ENCODE peak calls at places on chromosomes 11 and 22, in ten cellular contexts. One of them, this sample, is unnamed.

GRCh38 chr11:77697865-77698264 is 60.3 kb upstream of the CLNS1A start:
- DNase-seq in uterus: no peak
- DNase-seq in fibroblast of lung: no peak
- DNase-seq in heart right ventricle: no peak
- DNase-seq in foreskin keratinocyte: no peak
- DNase-seq in HFF-Myc: no peak
- DNase-seq in choroid plexus epithelial cell: no peak
- DNase-seq in AG09319: no peak
- DNase-seq in neural crest cell: no peak
- DNase-seq in lower lobe of right lung: no peak
- DNase-seq in this sample: no peak

GRCh38 chr11:117232022-117232878 is at the start of the genes PCSK7 and RNF214:
- DNase-seq in uterus: peak; percentile 79
- DNase-seq in fibroblast of lung: peak; percentile 64
- DNase-seq in heart right ventricle: peak; percentile 79
- DNase-seq in foreskin keratinocyte: peak; percentile 47
- DNase-seq in HFF-Myc: peak; percentile 12
- DNase-seq in choroid plexus epithelial cell: peak; percentile 68
- DNase-seq in AG09319: peak; percentile 24
- DNase-seq in neural crest cell: peak; percentile 72
- DNase-seq in lower lobe of right lung: peak; percentile 82
- DNase-seq in this sample: peak; percentile 71

GRCh38 chr11:85961930-85962363 is 106.8 kb downstream of the CCDC83 start:
- DNase-seq in uterus: no peak
- DNase-seq in fibroblast of lung: peak; percentile 82
- DNase-seq in heart right ventricle: no peak
- DNase-seq in foreskin keratinocyte: peak; percentile 85
- DNase-seq in HFF-Myc: no peak
- DNase-seq in choroid plexus epithelial cell: peak; percentile 82
- DNase-seq in AG09319: no peak
- DNase-seq in neural crest cell: no peak
- DNase-seq in lower lobe of right lung: no peak
- DNase-seq in this sample: no peak

GRCh38 chr22:27148025-27148424 is 490.6 kb downstream of the MIAT start:
- DNase-seq in uterus: no peak
- DNase-seq in fibroblast of lung: no peak
- DNase-seq in heart right ventricle: no peak
- DNase-seq in foreskin keratinocyte: no peak
- DNase-seq in HFF-Myc: no peak
- DNase-seq in choroid plexus epithelial cell: no peak
- DNase-seq in AG09319: no peak
- DNase-seq in neural crest cell: no peak
- DNase-seq in lower lobe of right lung: no peak
- DNase-seq in this sample: no peak

GRCh38 chr11:65366340-65366773 is 11.8 kb downstream of the TIGD3 start:
- DNase-seq in uterus: no peak
- DNase-seq in fibroblast of lung: peak; percentile 74
- DNase-seq in heart right ventricle: peak; percentile 50
- DNase-seq in foreskin keratinocyte: no peak
- DNase-seq in HFF-Myc: peak; percentile 55
- DNase-seq in choroid plexus epithelial cell: peak; percentile 91
- DNase-seq in AG09319: peak; percentile 63
- DNase-seq in neural crest cell: no peak
- DNase-seq in lower lobe of right lung: no peak
- DNase-seq in this sample: peak; percentile 38

GRCh38 chr11:67367836-67368227 is 5.6 kb downstream of the CLCF1 start:
- DNase-seq in uterus: peak; percentile 27
- DNase-seq in fibroblast of lung: no peak
- DNase-seq in heart right ventricle: no peak
- DNase-seq in foreskin keratinocyte: no peak
- DNase-seq in HFF-Myc: no peak
- DNase-seq in choroid plexus epithelial cell: no peak
- DNase-seq in AG09319: no peak
- DNase-seq in neural crest cell: no peak
- DNase-seq in lower lobe of right lung: no peak
- DNase-seq in this sample: no peak

GRCh38 chr11:17475666-17476316 is 854 bp downstream of the ABCC8 start:
- DNase-seq in uterus: no peak
- DNase-seq in fibroblast of lung: no peak
- DNase-seq in heart right ventricle: no peak
- DNase-seq in foreskin keratinocyte: no peak
- DNase-seq in HFF-Myc: no peak
- DNase-seq in choroid plexus epithelial cell: no peak
- DNase-seq in AG09319: no peak
- DNase-seq in neural crest cell: peak; percentile 13
- DNase-seq in lower lobe of right lung: no peak
- DNase-seq in this sample: no peak

GRCh38 chr11:43393765-43394355 is 35.1 kb downstream of the TTC17 start:
- DNase-seq in uterus: no peak
- DNase-seq in fibroblast of lung: peak; percentile 20
- DNase-seq in heart right ventricle: peak; percentile 32
- DNase-seq in foreskin keratinocyte: no peak
- DNase-seq in HFF-Myc: no peak
- DNase-seq in choroid plexus epithelial cell: peak; percentile 63
- DNase-seq in AG09319: no peak
- DNase-seq in neural crest cell: no peak
- DNase-seq in lower lobe of right lung: no peak
- DNase-seq in this sample: no peak

DNA sequence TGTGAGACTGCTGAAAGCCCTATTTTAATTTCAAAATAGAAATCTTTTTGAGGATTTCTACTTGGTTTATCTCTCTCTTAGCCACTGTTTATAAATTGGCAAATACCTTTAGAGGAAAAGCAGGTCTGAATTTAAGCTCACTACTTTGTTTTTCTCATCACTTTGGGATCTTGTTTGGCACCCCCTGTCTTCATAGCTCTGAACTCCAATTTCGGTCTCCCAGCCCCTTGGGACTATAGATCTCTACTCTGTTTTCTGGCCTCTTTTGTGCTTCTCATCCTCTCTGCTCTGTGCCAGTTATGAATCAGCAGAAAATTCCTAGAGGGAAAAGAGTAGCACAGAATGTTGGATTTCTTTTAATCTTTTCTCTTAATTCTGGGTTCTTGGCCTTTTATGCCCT is 118.3 kb downstream of the CYP2R1 start:
- DNase-seq in uterus: no peak
- DNase-seq in fibroblast of lung: no peak
- DNase-seq in heart right ventricle: no peak
- DNase-seq in foreskin keratinocyte: no peak
- DNase-seq in HFF-Myc: no peak
- DNase-seq in choroid plexus epithelial cell: peak; percentile 26
- DNase-seq in AG09319: no peak
- DNase-seq in neural crest cell: no peak
- DNase-seq in lower lobe of right lung: no peak
- DNase-seq in this sample: peak; percentile 20
- TF ChIP-seq CTCF in uterus: no peak
- TF ChIP-seq CTCF in fibroblast of lung: no peak
- TF ChIP-seq CTCF in heart right ventricle: no peak
- TF ChIP-seq CTCF in foreskin keratinocyte: peak; percentile 36
- TF ChIP-seq CTCF in HFF-Myc: peak; percentile 43
- TF ChIP-seq CTCF in choroid plexus epithelial cell: peak; percentile 53
- TF ChIP-seq CTCF in AG09319: no peak
- TF ChIP-seq CTCF in neural crest cell: peak; percentile 33
- TF ChIP-seq CTCF in lower lobe of right lung: peak; percentile 26
- TF ChIP-seq CTCF in this sample: peak; percentile 64

GRCh38 chr11:7690648-7691047 is 15.6 kb downstream of the OVCH2 start:
- DNase-seq in uterus: no peak
- DNase-seq in fibroblast of lung: no peak
- DNase-seq in heart right ventricle: no peak
- DNase-seq in foreskin keratinocyte: no peak
- DNase-seq in HFF-Myc: peak; percentile 56
- DNase-seq in choroid plexus epithelial cell: no peak
- DNase-seq in AG09319: no peak
- DNase-seq in neural crest cell: no peak
- DNase-seq in lower lobe of right lung: no peak
- DNase-seq in this sample: no peak

GRCh38 chr11:7689239-7689638 is 15.9 kb upstream of the CYB5R2 start:
- DNase-seq in uterus: no peak
- DNase-seq in fibroblast of lung: no peak
- DNase-seq in heart right ventricle: no peak
- DNase-seq in foreskin keratinocyte: no peak
- DNase-seq in HFF-Myc: no peak
- DNase-seq in choroid plexus epithelial cell: no peak
- DNase-seq in AG09319: no peak
- DNase-seq in neural crest cell: no peak
- DNase-seq in lower lobe of right lung: no peak
- DNase-seq in this sample: no peak

GRCh38 chr11:7696424-7696823 is 9.9 kb downstream of the OVCH2 start:
- DNase-seq in uterus: no peak
- DNase-seq in fibroblast of lung: no peak
- DNase-seq in heart right ventricle: no peak
- DNase-seq in foreskin keratinocyte: no peak
- DNase-seq in HFF-Myc: no peak
- DNase-seq in choroid plexus epithelial cell: no peak
- DNase-seq in AG09319: no peak
- DNase-seq in neural crest cell: no peak
- DNase-seq in lower lobe of right lung: no peak
- DNase-seq in this sample: peak; percentile 21

GRCh38 chr11:7691759-7692334 is 14.4 kb downstream of the OVCH2 start:
- DNase-seq in uterus: no peak
- DNase-seq in fibroblast of lung: peak; percentile 20
- DNase-seq in heart right ventricle: no peak
- DNase-seq in foreskin keratinocyte: no peak
- DNase-seq in HFF-Myc: no peak
- DNase-seq in choroid plexus epithelial cell: peak; percentile 44
- DNase-seq in AG09319: no peak
- DNase-seq in neural crest cell: no peak
- DNase-seq in lower lobe of right lung: no peak
- DNase-seq in this sample: no peak

DNA sequence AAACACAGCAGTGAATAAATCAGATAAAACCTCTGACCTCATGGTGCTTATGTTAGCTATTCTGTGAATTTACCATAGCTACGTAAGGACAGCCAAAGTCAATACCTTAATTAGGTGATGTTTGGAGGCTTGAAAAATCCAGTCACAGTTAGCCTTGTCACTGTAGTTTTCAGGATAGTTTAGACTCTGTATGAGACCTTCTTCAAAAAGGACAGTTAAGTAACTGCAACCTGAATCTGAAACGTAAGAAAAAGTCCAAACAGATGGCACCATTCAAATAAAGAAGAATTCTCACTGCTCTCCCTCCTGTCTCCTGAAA is 11.4 kb downstream of the OVCH2 start:
- DNase-seq in uterus: no peak
- DNase-seq in fibroblast of lung: no peak
- DNase-seq in heart right ventricle: no peak
- DNase-seq in foreskin keratinocyte: no peak
- DNase-seq in HFF-Myc: no peak
- DNase-seq in choroid plexus epithelial cell: no peak
- DNase-seq in AG09319: no peak
- DNase-seq in neural crest cell: no peak
- DNase-seq in lower lobe of right lung: no peak
- DNase-seq in this sample: no peak
- TF ChIP-seq CTCF in uterus: no peak
- TF ChIP-seq CTCF in fibroblast of lung: no peak
- TF ChIP-seq CTCF in heart right ventricle: no peak
- TF ChIP-seq CTCF in foreskin keratinocyte: no peak
- TF ChIP-seq CTCF in HFF-Myc: no peak
- TF ChIP-seq CTCF in choroid plexus epithelial cell: no peak
- TF ChIP-seq CTCF in AG09319: no peak
- TF ChIP-seq CTCF in neural crest cell: no peak
- TF ChIP-seq CTCF in lower lobe of right lung: no peak
- TF ChIP-seq CTCF in this sample: no peak

GRCh38 chr11:25970726-25971508 is 361.0 kb upstream of the ANO3 start:
- DNase-seq in uterus: no peak
- DNase-seq in fibroblast of lung: no peak
- DNase-seq in heart right ventricle: no peak
- DNase-seq in foreskin keratinocyte: peak; percentile 65
- DNase-seq in HFF-Myc: no peak
- DNase-seq in choroid plexus epithelial cell: peak; percentile 7
- DNase-seq in AG09319: no peak
- DNase-seq in neural crest cell: no peak
- DNase-seq in lower lobe of right lung: no peak
- DNase-seq in this sample: no peak
- TF ChIP-seq CTCF in uterus: no peak
- TF ChIP-seq CTCF in fibroblast of lung: no peak
- TF ChIP-seq CTCF in heart right ventricle: no peak
- TF ChIP-seq CTCF in foreskin keratinocyte: peak; percentile 44
- TF ChIP-seq CTCF in HFF-Myc: peak; percentile 23
- TF ChIP-seq CTCF in choroid plexus epithelial cell: peak; percentile 60
- TF ChIP-seq CTCF in AG09319: peak; percentile 5
- TF ChIP-seq CTCF in neural crest cell: peak; percentile 51
- TF ChIP-seq CTCF in lower lobe of right lung: no peak
- TF ChIP-seq CTCF in this sample: no peak

GRCh38 chr22:44333847-44334635 is 21.3 kb upstream of the SHISAL1 start:
- DNase-seq in uterus: no peak
- DNase-seq in fibroblast of lung: no peak
- DNase-seq in heart right ventricle: no peak
- DNase-seq in foreskin keratinocyte: no peak
- DNase-seq in HFF-Myc: no peak
- DNase-seq in choroid plexus epithelial cell: no peak
- DNase-seq in AG09319: no peak
- DNase-seq in neural crest cell: no peak
- DNase-seq in lower lobe of right lung: no peak
- DNase-seq in this sample: no peak

GRCh38 chr22:44332946-44333345 is 20.2 kb upstream of the SHISAL1 start:
- DNase-seq in uterus: no peak
- DNase-seq in fibroblast of lung: no peak
- DNase-seq in heart right ventricle: no peak
- DNase-seq in foreskin keratinocyte: no peak
- DNase-seq in HFF-Myc: no peak
- DNase-seq in choroid plexus epithelial cell: no peak
- DNase-seq in AG09319: no peak
- DNase-seq in neural crest cell: no peak
- DNase-seq in lower lobe of right lung: no peak
- DNase-seq in this sample: no peak

GRCh38 chr22:44330727-44331660 is 18.2 kb upstream of the SHISAL1 start:
- DNase-seq in uterus: no peak
- DNase-seq in fibroblast of lung: no peak
- DNase-seq in heart right ventricle: no peak
- DNase-seq in foreskin keratinocyte: no peak
- DNase-seq in HFF-Myc: no peak
- DNase-seq in choroid plexus epithelial cell: no peak
- DNase-seq in AG09319: no peak
- DNase-seq in neural crest cell: peak; percentile 23
- DNase-seq in lower lobe of right lung: no peak
- DNase-seq in this sample: no peak

GRCh38 chr22:44330188-44330726 is 17.5 kb upstream of the SHISAL1 start:
- DNase-seq in uterus: no peak
- DNase-seq in fibroblast of lung: no peak
- DNase-seq in heart right ventricle: no peak
- DNase-seq in foreskin keratinocyte: no peak
- DNase-seq in HFF-Myc: no peak
- DNase-seq in choroid plexus epithelial cell: no peak
- DNase-seq in AG09319: no peak
- DNase-seq in neural crest cell: no peak
- DNase-seq in lower lobe of right lung: no peak
- DNase-seq in this sample: no peak

DNA sequence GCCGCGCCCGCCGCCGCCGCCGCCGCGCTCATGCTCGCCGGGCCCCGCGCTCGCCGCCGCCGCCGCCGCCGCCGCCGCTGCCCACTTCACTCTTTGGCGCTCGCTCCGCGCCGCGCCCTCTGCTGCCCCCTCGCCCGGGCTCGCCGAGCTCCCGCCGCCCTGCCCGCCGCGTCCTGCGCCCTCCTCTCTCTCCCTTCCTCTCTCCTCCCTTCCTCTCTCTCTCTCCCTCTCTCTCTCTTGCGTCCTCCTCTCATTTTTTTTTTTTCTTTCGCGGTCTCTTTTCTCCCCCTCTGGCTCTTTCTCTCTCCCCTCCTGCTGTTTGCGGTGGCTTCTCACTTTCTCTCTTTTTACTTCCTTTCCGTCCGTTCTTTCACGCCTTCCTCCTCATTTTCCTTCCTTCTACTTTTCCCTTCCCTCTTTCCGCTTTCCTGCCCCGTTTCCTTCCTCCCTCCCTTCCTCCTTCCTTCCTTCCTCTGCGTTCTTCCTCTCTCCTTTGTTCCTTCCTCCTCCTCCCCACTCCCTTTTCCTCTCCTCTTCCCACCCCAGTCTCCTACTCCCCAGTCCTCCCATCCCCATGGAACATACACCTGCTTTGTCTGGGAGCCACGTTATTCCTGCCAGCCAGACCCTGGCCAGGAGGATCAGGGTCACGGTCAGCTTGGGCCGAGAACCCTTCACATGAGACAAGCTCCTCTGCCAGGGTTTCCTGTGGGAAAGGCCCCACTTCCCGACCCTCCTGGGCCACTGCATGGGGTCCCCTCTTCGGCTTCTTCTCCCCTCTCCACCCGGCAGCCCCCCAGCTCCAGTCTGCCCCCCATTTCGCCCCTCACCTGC is 19.3 kb upstream of the SHISAL1 start:
- DNase-seq in uterus: peak; percentile 57
- DNase-seq in fibroblast of lung: peak; percentile 43
- DNase-seq in heart right ventricle: no peak
- DNase-seq in foreskin keratinocyte: no peak
- DNase-seq in HFF-Myc: no peak
- DNase-seq in choroid plexus epithelial cell: no peak
- DNase-seq in AG09319: no peak
- DNase-seq in neural crest cell: peak; percentile 38
- DNase-seq in lower lobe of right lung: no peak
- DNase-seq in this sample: no peak
- TF ChIP-seq CTCF in uterus: peak; percentile 16
- TF ChIP-seq CTCF in fibroblast of lung: no peak
- TF ChIP-seq CTCF in heart right ventricle: no peak
- TF ChIP-seq CTCF in foreskin keratinocyte: peak; percentile 5
- TF ChIP-seq CTCF in HFF-Myc: no peak
- TF ChIP-seq CTCF in choroid plexus epithelial cell: no peak
- TF ChIP-seq CTCF in AG09319: no peak
- TF ChIP-seq CTCF in neural crest cell: no peak
- TF ChIP-seq CTCF in lower lobe of right lung: no peak
- TF ChIP-seq CTCF in this sample: no peak